ENCODE peak calls at places on chromosomes 16 and 17, in four cellular contexts. V, E, O and G are unnamed samples.

GRCh38 chr16:66447491-66447890 is 20.4 kb downstream of the BEAN1 start:
- DNase-seq in V (no peak), E (no peak), O (no peak), G (peak)

GRCh38 chr17:75587718-75588545 is at the start of gene MYO15B:
- DNase-seq in V (no peak), E (peak), O (no peak), G (no peak)

GRCh38 chr17:37637956-37638355 is 5.3 kb downstream of the DDX52 start:
- DNase-seq in V (no peak), E (no peak), O (no peak), G (no peak)

GRCh38 chr16:84765606-84766580 is 53.9 kb upstream of the CRISPLD2 start:
- DNase-seq in V (no peak), E (no peak), O (no peak), G (no peak)

GRCh38 chr16:75616541-75617010 is 6.5 kb downstream of the ADAT1 start:
- DNase-seq in V (no peak), E (no peak), O (no peak), G (no peak)

GRCh38 chr17:74815671-74816370 is 39.7 kb upstream of the NAT9 start:
- DNase-seq in V (no peak), E (no peak), O (no peak), G (no peak)

GRCh38 chr16:967546-968295 is 3.1 kb downstream of the LMF1 start:
- DNase-seq in V (no peak), E (no peak), O (no peak), G (no peak)

GRCh38 chr17:40553694-40554534 is 11.4 kb downstream of the CCR7 start:
- DNase-seq in V (no peak), E (peak), O (no peak), G (peak)

GRCh38 chr16:57727610-57728009 is 8.0 kb upstream of the KATNB1 start:
- DNase-seq in V (no peak), E (no peak), O (no peak), G (no peak)

GRCh38 chr16:50153648-50154368 is 702 bp downstream of the TENT4B start:
- DNase-seq in V (no peak), E (peak), O (no peak), G (peak)

GRCh38 chr17:49730078-49730786 is 22.5 kb upstream of the SLC35B1 start:
- DNase-seq in V (no peak), E (peak), O (no peak), G (peak)

GRCh38 chr16:22681881-22682291 is 132.1 kb upstream of the HS3ST2 start:
- DNase-seq in V (no peak), E (peak), O (no peak), G (no peak)

GRCh38 chr17:57574040-57574513 is 171.0 kb downstream of the CCDC182 start:
- DNase-seq in V (no peak), E (peak), O (no peak), G (peak)

GRCh38 chr17:57379237-57380054 is 123.1 kb downstream of the MSI2 start:
- DNase-seq in V (no peak), E (no peak), O (no peak), G (no peak)

GRCh38 chr16:65618335-65618734 is 496.5 kb upstream of the CDH11 start:
- DNase-seq in V (no peak), E (no peak), O (no peak), G (no peak)

GRCh38 chr16:66408181-66409048 is 18.7 kb upstream of the BEAN1 start:
- DNase-seq in V (no peak), E (peak), O (peak), G (no peak)

GRCh38 chr17:80881321-80881720 is 110.3 kb upstream of the CHMP6 start:
- DNase-seq in V (no peak), E (no peak), O (no peak), G (no peak)

GRCh38 chr17:81722184-81723120 is 10.4 kb downstream of the SLC25A10 start:
- DNase-seq in V (no peak), E (no peak), O (no peak), G (no peak)

GRCh38 chr17:6487243-6488007 is 43.2 kb downstream of the PIMREG start:
- DNase-seq in V (no peak), E (no peak), O (no peak), G (peak)

GRCh38 chr17:55632893-55633292 is 89.8 kb downstream of the TMEM100 start:
- DNase-seq in V (no peak), E (no peak), O (no peak), G (no peak)

GRCh38 chr16:84604477-84605013 is 13.3 kb downstream of the COTL1 start:
- DNase-seq in V (no peak), E (no peak), O (no peak), G (no peak)

GRCh38 chr16:69311533-69312388 is 611 bp downstream of the VPS4A start:
- DNase-seq in V (no peak), E (peak), O (no peak), G (peak)

GRCh38 chr17:27993723-27994310 is 48.7 kb upstream of the NLK start:
- DNase-seq in V (no peak), E (no peak), O (no peak), G (no peak)

GRCh38 chr16:89858973-89859808 is 14.2 kb upstream of the TCF25 start:
- DNase-seq in V (no peak), E (no peak), O (no peak), G (no peak)